ENCODE peak calls at places on chromosomes 11 and 22, in six cellular contexts. Q is AG04450; V is GM23338; E is PC-3; N is naive thymus-derived CD4-positive, alpha-beta T cell; U is heart left ventricle. F is an unnamed sample. For H3K27me3, the result is how much of the 10 kb centered on the place peaks cover.

GRCh38 chr11:1129143-1129665 is 28.5 kb upstream of the MUC5AC start:
- DNase-seq in Q (no peak), V (no peak), E (no peak), N (no peak), U (no peak), F (no peak)

GRCh38 chr11:124551189-124551588 is 7.7 kb upstream of the OR8B12 start:
- DNase-seq in Q (no peak), V (peak), E (no peak), N (no peak), U (no peak), F (no peak)

GRCh38 chr22:23284504-23285033 is 104.3 kb downstream of the BCR start:
- DNase-seq in Q (no peak), V (no peak), E (no peak), N (no peak), U (no peak), F (no peak)

GRCh38 chr11:69138265-69138664 is 17.5 kb upstream of the SMIM38 start:
- DNase-seq in Q (no peak), V (no peak), E (peak), N (no peak), U (no peak), F (no peak)

GRCh38 chr11:123062892-123063395 is 1.0 kb upstream of the HSPA8 start:
- DNase-seq in Q (peak), V (peak), E (peak), N (no peak), U (no peak), F (no peak)

GRCh38 chr11:65060913-65061408 is 2.6 kb upstream of the NAALADL1 start:
- DNase-seq in Q (no peak), V (peak), E (no peak), N (no peak), U (no peak), F (no peak)

GRCh38 chr22:23369054-23369685 is 188.9 kb downstream of the BCR start:
- DNase-seq in Q (no peak), V (no peak), E (no peak), N (no peak), U (no peak), F (no peak)

GRCh38 chr11:134976540-134976939 is 564.5 kb upstream of the B3GAT1 start:
- DNase-seq in Q (no peak), V (no peak), E (no peak), N (no peak), U (no peak), F (no peak)

GRCh38 chr11:27722117-27722844 is 22.0 kb upstream of the BDNF start:
- DNase-seq in Q (no peak), V (peak), E (no peak), N (no peak), U (no peak), F (no peak)

GRCh38 chr11:66686801-66687750 is 9.4 kb upstream of the RBM4B start:
- DNase-seq in Q (no peak), V (no peak), E (no peak), N (no peak), U (no peak), F (no peak)

GRCh38 chr11:105988197-105988596 is 33.8 kb downstream of the MSANTD4 start:
- DNase-seq in Q (no peak), V (no peak), E (no peak), N (no peak), U (no peak), F (no peak)

GRCh38 chr11:63680842-63681207 is 475 bp upstream of the RTN3 start:
- DNase-seq in Q (no peak), V (peak), E (no peak), N (no peak), U (no peak), F (no peak)

GRCh38 chr11:27658535-27659236 is 41.6 kb downstream of the BDNF start:
- DNase-seq in Q (no peak), V (no peak), E (no peak), N (no peak), U (no peak), F (no peak)

GRCh38 chr11:102347526-102348331 is 715 bp downstream of the BIRC2 start:
- DNase-seq in Q (no peak), V (no peak), E (peak), N (peak), U (no peak), F (peak)

GRCh38 chr11:121863126-121863525 is 252.9 kb downstream of the BLID start:
- DNase-seq in Q (no peak), V (no peak), E (no peak), N (no peak), U (no peak), F (no peak)

GRCh38 chr11:2810401-2811205 is 75.0 kb downstream of the CDKN1C start:
- DNase-seq in Q (no peak), V (no peak), E (no peak), N (no peak), U (peak), F (no peak)

GRCh38 chr11:121112498-121113455 is 11.7 kb downstream of the TECTA start:
- DNase-seq in Q (peak), V (peak), E (peak), N (peak), U (peak), F (peak)

GRCh38 chr11:62108971-62109391 is 14.8 kb upstream of the INCENP start:
- DNase-seq in Q (no peak), V (no peak), E (peak), N (no peak), U (no peak), F (no peak)

GRCh38 chr11:128717581-128717980 is 23.7 kb downstream of the FLI1 start:
- DNase-seq in Q (no peak), V (no peak), E (no peak), N (no peak), U (no peak), F (no peak)

GRCh38 chr11:68501813-68502212 is 41.3 kb downstream of the PPP6R3 start:
- DNase-seq in Q (no peak), V (no peak), E (no peak), N (no peak), U (no peak), F (no peak)

GRCh38 chr11:44805596-44805995 is 78.8 kb downstream of the TSPAN18 start:
- DNase-seq in Q (no peak), V (no peak), E (no peak), N (no peak), U (no peak), F (no peak)

GRCh38 chr11:44806631-44807030 is 79.9 kb downstream of the TSPAN18 start:
- DNase-seq in Q (no peak), V (no peak), E (no peak), N (no peak), U (no peak), F (no peak)

GRCh38 chr11:44808053-44808753 is 81.4 kb downstream of the TSPAN18 start:
- DNase-seq in Q (no peak), V (no peak), E (no peak), N (no peak), U (no peak), F (no peak)

GRCh38 chr11:44805152-44805461 is 78.3 kb downstream of the TSPAN18 start:
- DNase-seq in Q (no peak), V (peak), E (no peak), N (no peak), U (no peak), F (no peak)

GRCh38 chr11:44804449-44805151 is 77.8 kb downstream of the TSPAN18 start:
- DNase-seq in Q (no peak), V (no peak), E (no peak), N (no peak), U (no peak), F (peak)
- H3K27me3 ChIP-seq in Q (under half), V (under half), E (half or more), N (under half), U (under half), F (under half)

GRCh38 chr22:19138217-19139000 is 6.0 kb downstream of the ESS2 start:
- DNase-seq in Q (no peak), V (no peak), E (no peak), N (no peak), U (no peak), F (no peak)
- H3K4me3 ChIP-seq in Q (no peak), V (no peak), E (no peak), N (no peak), U (no peak), F (no peak)

GRCh38 chr11:31828217-31828616 is 17.1 kb upstream of the PAX6 start:
- DNase-seq in Q (no peak), V (no peak), E (no peak), N (no peak), U (no peak), F (no peak)

GRCh38 chr11:31826530-31827438 is 15.7 kb upstream of the PAX6 start:
- DNase-seq in Q (no peak), V (peak), E (no peak), N (no peak), U (no peak), F (no peak)

GRCh38 chr11:31834237-31834636 is 23.1 kb upstream of the PAX6 start:
- DNase-seq in Q (no peak), V (peak), E (no peak), N (no peak), U (no peak), F (no peak)

GRCh38 chr11:31827458-31828206 is 16.5 kb upstream of the PAX6 start:
- DNase-seq in Q (peak), V (peak), E (no peak), N (no peak), U (no peak), F (no peak)

GRCh38 chr11:31830406-31830805 is 19.3 kb upstream of the PAX6 start:
- DNase-seq in Q (no peak), V (no peak), E (no peak), N (no peak), U (no peak), F (no peak)
- H3K27me3 ChIP-seq in Q (half or more), V (half or more), E (under half), N (under half), U (half or more), F (half or more)

GRCh38 chr11:74278721-74279148 is 32.7 kb downstream of the P4HA3 start:
- DNase-seq in Q (peak), V (no peak), E (peak), N (no peak), U (peak), F (no peak)
- H3K4me3 ChIP-seq in Q (no peak), V (no peak), E (no peak), N (no peak), U (no peak), F (no peak)

GRCh38 chr22:41846268-41847002 is 13.5 kb downstream of the SREBF2 start:
- DNase-seq in Q (no peak), V (peak), E (no peak), N (no peak), U (no peak), F (no peak)
- H3K27me3 ChIP-seq in Q (under half), V (under half), E (under half), N (under half), U (under half), F (under half)

F was measured in thyroid gland.